ENCODE peak calls at places on chromosomes 11 and 22, in six cellular contexts. T, V, X, F, U and P are unnamed samples.

GRCh38 chr11:61963016-61963281 is 4.5 kb downstream of the FTH1 start:
- DNase-seq in F (no peak), V (peak; percentile 68), U (no peak), T (no peak), X (no peak), P (no peak)

GRCh38 chr22:44325718-44326548 is 13.2 kb upstream of the SHISAL1 start:
- DNase-seq in T (no peak), U (peak; percentile 82), F (no peak), X (no peak), V (no peak), P (no peak)

GRCh38 chr11:1924121-1924520 is 4.6 kb downstream of the TNNT3 start:
- DNase-seq in U (no peak), F (no peak), V (no peak), T (no peak), X (no peak), P (no peak)

GRCh38 chr22:43666511-43666910 is 145.6 kb downstream of the EFCAB6 start:
- DNase-seq in U (no peak), V (no peak), X (no peak), T (no peak), F (no peak), P (no peak)

GRCh38 chr11:71843858-71844257 is 10.9 kb downstream of the DEFB108B start:
- DNase-seq in U (no peak), X (no peak), V (no peak), F (no peak), T (peak; percentile 62), P (no peak)

GRCh38 chr11:22666700-22667439 is 459 bp downstream of the GAS2 start:
- DNase-seq in F (no peak), U (peak; percentile 85), X (peak; percentile 53), T (peak; percentile 84), V (no peak), P (no peak)

GRCh38 chr11:93089474-93090102 is 108.2 kb downstream of the SLC36A4 start:
- DNase-seq in X (peak; percentile 17), F (peak; percentile 52), V (peak; percentile 22), U (no peak), T (peak; percentile 78), P (peak; percentile 41)

GRCh38 chr11:293293-293851 is 4.4 kb downstream of the PGGHG start:
- DNase-seq in T (no peak), X (no peak), V (no peak), U (no peak), F (no peak), P (no peak)

GRCh38 chr11:20452585-20452984 is 65.1 kb downstream of the PRMT3 start:
- DNase-seq in F (no peak), V (no peak), X (no peak), T (no peak), U (no peak), P (no peak)

GRCh38 chr11:62841361-62842170 is 2.2 kb upstream of the WDR74 start:
- DNase-seq in X (peak; percentile 98), F (peak; percentile 99), U (peak; percentile 87), T (peak; percentile 98), V (peak; percentile 96), P (peak; percentile 99)

GRCh38 chr22:29733362-29734322 is 13.8 kb downstream of the CABP7 start:
- DNase-seq in T (no peak), F (no peak), V (peak; percentile 43), X (no peak), U (peak; percentile 83), P (no peak)

GRCh38 chr11:132410383-132410782 is 1040.0 kb downstream of the NTM start:
- DNase-seq in X (no peak), V (no peak), F (no peak), U (no peak), T (no peak), P (no peak)

GRCh38 chr11:65651589-65652510 is 10.9 kb downstream of the RELA start:
- DNase-seq in U (no peak), F (no peak), V (peak; percentile 77), X (no peak), T (peak; percentile 29), P (no peak)

GRCh38 chr22:39180566-39180965 is 28.1 kb upstream of the CBX7 start:
- DNase-seq in F (no peak), V (no peak), T (no peak), U (no peak), X (no peak), P (no peak)

GRCh38 chr11:113806403-113806802 is 26.8 kb downstream of the CLDN25 start:
- DNase-seq in U (peak; percentile 33), X (peak; percentile 64), T (peak; percentile 85), F (peak; percentile 12), V (peak; percentile 51), P (no peak)

GRCh38 chr11:93528757-93529639 is 14.2 kb downstream of the SMCO4 start:
- DNase-seq in T (no peak), X (no peak), F (no peak), V (no peak), U (no peak), P (no peak)

GRCh38 chr11:118434553-118435232 is 1.6 kb upstream of the KMT2A start:
- DNase-seq in X (no peak), T (peak; percentile 73), U (no peak), F (no peak), V (peak; percentile 65), P (no peak)

GRCh38 chr11:69293819-69294505 is at the start of gene MYEOV:
- DNase-seq in X (peak; percentile 34), V (peak; percentile 92), F (peak; percentile 88), T (peak; percentile 79), U (peak; percentile 78), P (peak; percentile 86)

GRCh38 chr11:5507177-5507576 is 2.6 kb downstream of the UBQLN3 start:
- DNase-seq in T (peak; percentile 15), U (no peak), V (peak; percentile 62), X (no peak), F (no peak), P (no peak)

GRCh38 chr22:19037282-19038163 is 84.7 kb downstream of the DGCR2 start:
- DNase-seq in X (no peak), U (no peak), T (no peak), F (no peak), V (no peak), P (no peak)

GRCh38 chr11:130428271-130428670 is at the start of gene ADAMTS8:
- DNase-seq in T (peak; percentile 62), F (no peak), X (no peak), V (no peak), U (peak; percentile 70), P (no peak)

GRCh38 chr11:105466582-105467228 is 143.2 kb upstream of the GRIA4 start:
- DNase-seq in V (no peak), T (no peak), U (no peak), X (peak; percentile 4), F (peak; percentile 16), P (no peak)

GRCh38 chr11:114738954-114739353 is 60.6 kb downstream of the NXPE2 start:
- DNase-seq in U (peak; percentile 44), X (peak; percentile 27), F (peak; percentile 22), V (peak; percentile 54), T (peak; percentile 75), P (peak; percentile 27)

GRCh38 chr11:12048936-12049790 is 40.7 kb upstream of the DKK3 start:
- DNase-seq in U (no peak), V (no peak), T (no peak), F (no peak), X (no peak), P (no peak)

GRCh38 chr11:119764108-119764874 is 35.3 kb upstream of the NECTIN1 start:
- DNase-seq in V (no peak), X (no peak), F (no peak), U (no peak), T (peak; percentile 32), P (no peak)

GRCh38 chr22:43401233-43401632 is 10.6 kb upstream of the MPPED1 start:
- DNase-seq in F (no peak), T (no peak), X (no peak), V (no peak), U (no peak), P (no peak)

GRCh38 chr22:44465563-44465962 is 32.5 kb downstream of the RTL6 start:
- DNase-seq in V (no peak), U (no peak), F (no peak), T (no peak), X (no peak), P (no peak)

GRCh38 chr22:48954781-48955311 is 872.8 kb downstream of the BRD1 start:
- DNase-seq in T (no peak), F (no peak), U (no peak), X (no peak), V (no peak), P (no peak)

GRCh38 chr22:37654556-37655251 is 3.8 kb upstream of the PDXP start:
- DNase-seq in V (no peak), U (no peak), X (no peak), F (no peak), T (no peak), P (no peak)
- TF ChIP-seq POLR2AphosphoS5 in V (no peak), U (no peak), X (no peak), F (no peak), T (no peak), P (no peak)

DNA sequence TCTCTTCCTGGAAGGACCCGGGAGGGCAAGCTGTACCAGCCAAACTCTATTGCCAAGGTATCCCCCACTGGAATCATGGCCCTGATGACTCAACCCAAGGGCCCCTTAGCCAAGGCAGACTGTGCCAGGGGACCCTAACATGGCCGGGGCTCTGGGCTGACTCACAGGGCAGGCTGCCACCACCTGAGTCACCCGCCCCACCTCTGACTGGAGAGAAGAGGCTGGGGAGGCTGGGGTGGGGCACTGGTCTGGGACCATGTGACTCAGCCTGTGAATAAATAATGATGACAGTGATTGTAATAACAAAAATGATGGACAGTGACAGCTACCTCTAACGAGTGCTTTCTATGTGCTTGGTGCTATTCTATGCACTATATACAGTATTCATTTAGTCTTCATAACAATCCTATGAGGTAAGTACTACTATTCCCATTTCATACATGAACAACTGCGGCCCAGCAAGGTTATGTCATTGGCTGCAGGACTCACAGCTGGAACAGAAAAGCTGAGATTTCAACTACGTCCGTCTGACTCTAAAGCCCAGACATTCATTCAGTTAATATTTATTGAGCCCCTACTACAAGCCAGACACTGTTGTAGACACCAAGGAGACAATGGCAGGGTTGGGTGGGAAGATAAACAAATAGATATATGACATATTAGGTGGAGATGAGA is 84.2 kb downstream of the FBXO7 start:
- DNase-seq in X (no peak), T (no peak), U (no peak), V (no peak), F (peak; percentile 75), P (peak; percentile 42)
- TF ChIP-seq REST in X (no peak), T (no peak), U (no peak), V (no peak), F (no peak), P (no peak)

GRCh38 chr22:36454916-36455570 is 26.4 kb downstream of the TXN2 start:
- DNase-seq in U (peak; percentile 96), F (peak; percentile 80), V (peak; percentile 92), X (no peak), T (peak; percentile 99), P (no peak)

GRCh38 chr22:36460202-36460601 is 21.2 kb downstream of the TXN2 start:
- DNase-seq in X (no peak), U (no peak), V (no peak), F (no peak), T (no peak), P (no peak)

GRCh38 chr22:36455571-36456458 is 25.6 kb downstream of the TXN2 start:
- DNase-seq in X (no peak), V (no peak), U (no peak), T (no peak), F (no peak), P (no peak)

GRCh38 chr22:36456459-36456835 is 25.0 kb downstream of the TXN2 start:
- DNase-seq in F (no peak), U (no peak), X (no peak), V (no peak), T (no peak), P (no peak)

GRCh38 chr22:36457688-36458450 is 23.6 kb downstream of the TXN2 start:
- DNase-seq in U (no peak), X (no peak), T (no peak), V (no peak), F (no peak), P (no peak)
- TF ChIP-seq POLR2AphosphoS5 in U (no peak), X (no peak), T (no peak), V (no peak), F (no peak), P (no peak)

GRCh38 chr11:107562647-107563208 is 2.8 kb downstream of the ALKBH8 start:
- DNase-seq in T (no peak), V (peak; percentile 37), F (peak; percentile 93), X (peak; percentile 7), U (no peak), P (peak; percentile 82)
- TF ChIP-seq REST in T (no peak), V (no peak), F (no peak), X (no peak), U (no peak), P (no peak)